ENCODE peak calls at places on chromosomes 11 and 22, in four cellular contexts. O is GM12878, M is K562, U is HL-60. I is an unnamed sample.

GRCh38 chr11:100760766-100761165 is 73.7 kb downstream of the ARHGAP42 start:
- DNase-seq in U (no peak), O (no peak), M (peak), I (no peak)

GRCh38 chr11:48001438-48002021 is 21.2 kb downstream of the PTPRJ start:
- DNase-seq in M (no peak), O (no peak), U (no peak), I (no peak)

GRCh38 chr22:38864361-38865191 is 7.4 kb downstream of the CBX6 start:
- DNase-seq in U (no peak), M (no peak), O (no peak), I (no peak)

GRCh38 chr22:34414467-34415440 is 494.5 kb upstream of the LARGE1 start:
- DNase-seq in O (peak), U (peak), M (peak), I (peak)

GRCh38 chr11:63909621-63910506 is 7.1 kb downstream of the RCOR2 start:
- DNase-seq in U (no peak), O (no peak), M (no peak), I (no peak)

GRCh38 chr11:12629601-12630313 is 44.5 kb upstream of the TEAD1 start:
- DNase-seq in U (no peak), O (no peak), M (no peak), I (no peak)

GRCh38 chr11:97022942-97023341 is 633.1 kb downstream of the JRKL start:
- DNase-seq in U (no peak), M (no peak), O (no peak), I (no peak)

GRCh38 chr11:69066122-69067112 is 17.7 kb downstream of the TPCN2 start:
- DNase-seq in U (no peak), O (no peak), M (no peak), I (no peak)

GRCh38 chr22:45208993-45209838 is 31.5 kb downstream of the KIAA0930 start:
- DNase-seq in M (peak), O (no peak), U (no peak), I (no peak)

GRCh38 chr11:132347156-132348090 is 977.0 kb downstream of the NTM start:
- DNase-seq in O (no peak), U (no peak), M (no peak), I (no peak)

GRCh38 chr11:64048042-64048854 is 12.5 kb downstream of the FLRT1 start:
- DNase-seq in U (no peak), M (no peak), O (no peak), I (no peak)

GRCh38 chr11:74018331-74019005 is 9.6 kb upstream of the UCP3 start:
- DNase-seq in M (no peak), O (no peak), U (peak), I (no peak)

GRCh38 chr22:45774016-45774670 is 102.5 kb downstream of the ATXN10 start:
- DNase-seq in O (no peak), M (no peak), U (no peak), I (no peak)

GRCh38 chr22:23518381-23519187 is 61.5 kb downstream of the IGLL1 start:
- DNase-seq in M (no peak), U (no peak), O (no peak), I (no peak)

GRCh38 chr11:132220464-132220863 is 850.0 kb downstream of the NTM start:
- DNase-seq in U (no peak), O (no peak), M (no peak), I (no peak)

GRCh38 chr11:114213622-114214021 is 82.6 kb upstream of the NNMT start:
- DNase-seq in U (no peak), M (no peak), O (no peak), I (no peak)
- TF ChIP-seq SPI1 in U (no peak), M (no peak), O (no peak), I (no peak)

GRCh38 chr11:14323118-14323676 is 35.8 kb downstream of the RRAS2 start:
- DNase-seq in M (no peak), U (no peak), O (no peak), I (no peak)

GRCh38 chr11:14322510-14322909 is 36.5 kb downstream of the RRAS2 start:
- DNase-seq in U (no peak), O (no peak), M (no peak), I (no peak)

GRCh38 chr11:14317659-14318325 is 41.2 kb downstream of the RRAS2 start:
- DNase-seq in O (no peak), U (no peak), M (no peak), I (no peak)

GRCh38 chr11:14318581-14318981 is 40.4 kb downstream of the RRAS2 start:
- DNase-seq in M (no peak), U (no peak), O (no peak), I (no peak)

DNA sequence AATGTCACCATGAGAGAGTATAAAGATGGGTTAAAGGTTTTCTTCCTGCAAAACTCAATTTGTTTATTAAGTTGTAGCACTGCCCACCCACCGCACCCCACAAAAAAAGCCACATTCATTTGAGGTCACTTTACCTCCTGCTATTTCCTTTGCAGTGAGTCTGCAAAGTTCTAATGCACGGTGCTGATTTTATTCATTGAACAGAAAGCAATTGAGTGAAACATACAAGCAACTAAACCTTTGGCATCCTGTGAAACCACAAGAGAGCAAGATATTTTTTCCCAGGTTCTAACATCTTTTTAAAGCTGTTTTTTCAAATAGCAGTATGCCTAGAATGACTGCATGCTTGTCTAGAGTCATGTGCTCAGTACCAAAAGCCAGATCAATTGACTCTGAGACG is 39.0 kb downstream of the RRAS2 start:
- DNase-seq in O (peak), U (no peak), M (no peak), I (no peak)
- TF ChIP-seq SPI1 in O (no peak), U (no peak), M (no peak), I (no peak)

GRCh38 chr11:15143855-15144254 is 29.1 kb downstream of the INSC start:
- DNase-seq in O (no peak), U (no peak), M (no peak), I (no peak)
- TF ChIP-seq SPI1 in O (no peak), U (no peak), M (no peak), I (no peak)

DNA sequence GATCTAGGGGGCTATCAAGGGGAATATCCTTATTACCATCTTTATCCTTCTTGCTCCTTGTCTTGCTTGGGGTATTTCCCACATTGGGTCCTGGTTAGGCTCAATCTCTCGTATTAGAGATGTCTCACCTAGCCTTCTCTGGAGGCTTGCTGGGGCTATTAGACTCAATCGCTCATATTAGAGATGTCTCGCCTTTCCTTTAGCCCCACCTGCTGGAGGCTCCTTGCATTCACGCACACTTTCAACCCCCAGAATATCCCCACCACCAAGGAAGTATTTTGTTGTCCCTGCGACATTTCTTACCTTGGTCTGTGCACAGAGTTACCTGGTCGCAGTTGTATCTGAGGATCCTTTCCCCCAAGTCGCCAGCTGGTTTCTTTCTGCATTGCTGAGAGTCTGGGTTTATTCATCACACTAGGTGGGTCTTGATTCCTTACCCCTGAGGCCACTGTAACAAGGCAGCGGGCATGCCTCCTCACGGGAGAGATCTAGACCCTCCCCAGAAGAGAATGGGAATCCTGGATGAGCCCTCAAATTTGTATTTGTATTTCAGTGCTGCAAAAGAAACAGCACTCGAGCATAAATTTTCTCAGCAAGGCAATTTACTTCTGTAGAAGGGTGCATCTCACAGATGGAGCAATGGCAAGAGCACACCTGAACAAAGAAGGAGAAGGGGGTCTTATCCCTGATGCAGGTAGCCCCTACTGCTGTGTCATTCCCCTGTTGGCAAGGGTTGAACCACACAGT is 15.9 kb upstream of the HYLS1 start:
- DNase-seq in M (peak), O (no peak), U (peak), I (no peak)
- TF ChIP-seq SPI1 in M (no peak), O (no peak), U (no peak), I (no peak)

DNA sequence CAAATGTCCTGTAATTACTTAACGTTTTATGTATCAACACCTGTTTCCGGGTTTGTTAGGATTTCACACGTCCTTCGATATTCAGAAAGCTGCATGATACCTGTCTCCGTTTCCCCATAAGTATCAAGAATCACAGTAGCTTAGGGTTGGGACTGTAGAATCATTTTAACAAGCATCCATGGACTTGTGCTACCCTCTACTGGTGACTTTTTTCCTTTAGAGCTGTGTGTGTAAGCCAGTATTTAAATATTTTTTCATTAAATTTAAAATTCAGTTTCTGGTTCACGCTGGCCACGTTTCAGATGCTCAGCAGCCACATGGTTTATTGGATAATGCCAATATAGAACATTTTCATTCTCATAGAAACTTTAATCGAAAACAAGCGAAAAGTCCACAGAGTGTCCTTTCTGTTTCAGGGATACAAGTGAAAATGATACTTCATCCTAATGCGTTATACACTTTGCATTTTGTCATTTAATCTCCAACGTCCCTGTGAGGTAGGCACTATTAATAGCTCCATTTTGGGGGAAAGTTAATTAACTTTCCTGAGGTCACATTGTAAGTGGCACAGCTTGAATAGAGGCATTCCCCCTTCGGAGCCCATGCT is 61.5 kb upstream of the SLC25A18 start:
- DNase-seq in O (peak), M (peak), U (peak), I (peak)
- TF ChIP-seq SPI1 in O (no peak), M (no peak), U (no peak), I (no peak)

DNA sequence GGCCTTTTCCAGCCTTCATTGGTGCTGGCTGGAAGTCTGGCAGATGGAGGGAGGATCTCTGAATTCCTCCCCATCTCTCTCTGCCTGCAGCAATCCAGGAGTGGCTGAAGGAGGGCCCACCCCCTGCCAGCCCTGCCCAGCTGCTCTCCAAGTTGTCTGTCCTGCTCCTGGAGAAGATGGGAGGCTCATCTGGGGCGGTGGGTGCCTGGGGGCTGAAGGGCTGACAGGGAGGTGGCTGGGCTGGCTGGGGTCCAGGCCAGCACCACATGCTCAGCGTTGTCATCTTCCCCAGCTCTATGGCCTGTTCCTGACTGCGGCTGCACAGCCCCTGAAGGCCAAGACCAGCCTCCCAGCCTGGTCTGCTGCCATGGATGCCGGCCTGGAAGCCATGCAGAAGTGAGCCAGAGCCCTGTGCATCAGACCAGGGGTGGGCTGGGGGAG is 12.2 kb downstream of the TKFC start:
- DNase-seq in O (no peak), M (no peak), U (no peak), I (no peak)
- TF ChIP-seq SPI1 in O (no peak), M (no peak), U (no peak), I (no peak)

GRCh38 chr11:112277937-112278336 is 17.3 kb upstream of the PLET1 start:
- DNase-seq in M (no peak), U (no peak), O (no peak), I (no peak)

GRCh38 chr11:112280268-112281126 is 19.8 kb upstream of the PLET1 start:
- DNase-seq in U (peak), O (peak), M (peak), I (peak)

GRCh38 chr11:112279901-112280267 is 19.2 kb upstream of the PLET1 start:
- DNase-seq in M (peak), U (peak), O (peak), I (peak)

GRCh38 chr11:112278803-112279202 is 18.1 kb upstream of the PLET1 start:
- DNase-seq in O (no peak), M (peak), U (no peak), I (no peak)

DNA sequence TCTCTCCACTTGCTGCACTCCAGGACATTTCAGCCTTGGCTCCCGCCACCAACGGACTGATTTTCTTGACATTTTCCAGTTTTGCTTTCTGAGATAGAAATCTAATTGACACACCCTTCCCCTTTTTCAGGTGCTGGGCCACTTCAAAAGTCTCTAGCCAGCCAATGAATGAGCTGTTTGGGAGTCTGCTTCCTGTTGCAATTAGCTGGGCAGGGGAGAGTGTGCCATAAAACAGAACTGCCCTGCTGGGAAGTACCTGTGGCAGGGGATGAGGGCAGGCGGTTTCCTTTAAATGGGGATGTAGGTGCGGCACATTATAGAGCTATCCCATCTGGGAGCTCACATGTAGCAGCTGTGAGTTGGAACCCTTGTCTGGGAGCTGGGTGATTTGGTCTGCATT is 21.1 kb upstream of the PLET1 start:
- DNase-seq in O (no peak), M (no peak), U (peak), I (no peak)
- TF ChIP-seq SPI1 in O (no peak), M (no peak), U (peak), I (no peak)

GRCh38 chr22:48827228-48827810 is 1000.4 kb downstream of the BRD1 start:
- DNase-seq in U (no peak), O (no peak), M (no peak), I (no peak)
- TF ChIP-seq SPI1 in U (no peak), O (no peak), M (no peak), I (no peak)

GRCh38 chr22:41408665-41409064 is 26.9 kb downstream of the TEF start:
- DNase-seq in O (no peak), U (no peak), M (no peak), I (no peak)

GRCh38 chr22:41415554-41415953 is 31.0 kb downstream of the TOB2 start:
- DNase-seq in U (no peak), O (no peak), M (no peak), I (no peak)

GRCh38 chr22:41410311-41410751 is 28.6 kb downstream of the TEF start:
- DNase-seq in M (no peak), O (no peak), U (no peak), I (no peak)

GRCh38 chr22:41407433-41407832 is 25.7 kb downstream of the TEF start:
- DNase-seq in M (no peak), U (no peak), O (no peak), I (no peak)

DNA sequence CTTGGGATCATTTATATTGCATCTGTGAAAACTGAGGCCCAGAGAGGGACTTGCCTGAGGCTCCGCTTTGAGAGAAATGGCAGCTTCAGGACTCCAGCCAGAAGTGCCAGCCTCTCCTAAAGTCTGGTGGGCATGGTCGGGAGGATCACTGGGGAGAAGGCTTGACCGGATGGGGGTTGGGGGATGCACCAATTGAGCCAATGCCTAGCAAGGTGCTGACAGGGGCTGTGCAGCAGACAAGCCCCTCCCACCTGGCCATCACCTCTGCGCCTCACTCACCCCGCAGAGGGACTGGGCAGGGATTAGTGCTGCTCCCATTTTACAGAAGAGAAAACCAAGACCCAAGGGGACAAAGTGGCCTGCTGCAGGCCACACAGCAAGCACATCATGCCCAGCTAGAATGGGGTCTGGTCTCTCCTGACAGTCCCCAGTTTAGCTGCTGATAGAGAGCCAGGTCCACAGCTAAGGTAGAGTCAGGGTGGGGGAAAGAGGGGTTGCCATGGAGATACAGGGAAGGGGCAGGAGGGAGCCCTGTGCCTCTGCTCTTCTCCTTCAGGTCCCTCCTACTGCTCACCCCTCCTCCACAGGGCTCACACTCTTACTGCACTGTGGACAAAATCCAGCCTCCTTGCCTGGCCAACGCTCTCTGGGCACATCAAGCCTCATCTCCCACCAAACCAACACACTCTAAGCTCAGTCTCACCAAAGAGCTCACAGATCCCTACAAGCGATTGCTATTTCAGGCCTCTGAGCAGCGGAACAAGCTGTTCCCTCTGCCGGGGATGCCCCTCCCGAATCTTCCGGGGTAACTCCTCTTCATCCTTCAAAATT is 29.5 kb downstream of the TEF start:
- DNase-seq in U (no peak), O (no peak), M (no peak), I (no peak)
- TF ChIP-seq SPI1 in U (no peak), O (no peak), M (no peak), I (no peak)